ENCODE peak calls at places on chromosomes 5 and 9, in ten cellular contexts. One of them, this sample, is unnamed. For H3K9me3 and H3K4me1, the result is how much of the 10 kb centered on the place peaks cover.

GRCh38 chr5:127216906-127217675 is 73.5 kb upstream of the MEGF10 start:
- DNase-seq in effector memory CD4-positive, alpha-beta T cell: no peak
- DNase-seq in mesenchymal stem cell: no peak
- DNase-seq in left ventricle myocardium inferior: no peak
- DNase-seq in mammary epithelial cell: no peak
- DNase-seq in kidney: no peak
- DNase-seq in neural progenitor cell: peak
- DNase-seq in adrenal gland: no peak
- DNase-seq in RWPE2: no peak
- DNase-seq in lower lobe of right lung: no peak
- DNase-seq in this sample: no peak

GRCh38 chr5:43676083-43676840 is 73.3 kb downstream of the NNT start:
- DNase-seq in effector memory CD4-positive, alpha-beta T cell: no peak
- DNase-seq in mesenchymal stem cell: no peak
- DNase-seq in left ventricle myocardium inferior: no peak
- DNase-seq in mammary epithelial cell: peak
- DNase-seq in kidney: no peak
- DNase-seq in neural progenitor cell: no peak
- DNase-seq in adrenal gland: no peak
- DNase-seq in RWPE2: no peak
- DNase-seq in lower lobe of right lung: no peak
- DNase-seq in this sample: no peak

GRCh38 chr9:18632624-18633407 is 158.9 kb downstream of the ADAMTSL1 start:
- DNase-seq in effector memory CD4-positive, alpha-beta T cell: no peak
- DNase-seq in mesenchymal stem cell: peak
- DNase-seq in left ventricle myocardium inferior: no peak
- DNase-seq in mammary epithelial cell: peak
- DNase-seq in kidney: no peak
- DNase-seq in neural progenitor cell: no peak
- DNase-seq in adrenal gland: peak
- DNase-seq in RWPE2: no peak
- DNase-seq in lower lobe of right lung: no peak
- DNase-seq in this sample: no peak

GRCh38 chr9:129665008-129665771 is at the start of gene PRRX2:
- DNase-seq in effector memory CD4-positive, alpha-beta T cell: no peak
- DNase-seq in mesenchymal stem cell: peak
- DNase-seq in left ventricle myocardium inferior: peak
- DNase-seq in mammary epithelial cell: no peak
- DNase-seq in kidney: no peak
- DNase-seq in neural progenitor cell: peak
- DNase-seq in adrenal gland: no peak
- DNase-seq in RWPE2: no peak
- DNase-seq in lower lobe of right lung: no peak
- DNase-seq in this sample: no peak

GRCh38 chr9:2602704-2603116 is 18.9 kb upstream of the VLDLR start:
- DNase-seq in effector memory CD4-positive, alpha-beta T cell: no peak
- DNase-seq in mesenchymal stem cell: no peak
- DNase-seq in left ventricle myocardium inferior: no peak
- DNase-seq in mammary epithelial cell: no peak
- DNase-seq in kidney: no peak
- DNase-seq in neural progenitor cell: no peak
- DNase-seq in adrenal gland: peak
- DNase-seq in RWPE2: no peak
- DNase-seq in lower lobe of right lung: no peak
- DNase-seq in this sample: no peak

GRCh38 chr9:12723409-12724028 is 30.3 kb downstream of the TYRP1 start:
- DNase-seq in effector memory CD4-positive, alpha-beta T cell: no peak
- DNase-seq in mesenchymal stem cell: peak
- DNase-seq in left ventricle myocardium inferior: no peak
- DNase-seq in mammary epithelial cell: peak
- DNase-seq in kidney: no peak
- DNase-seq in neural progenitor cell: no peak
- DNase-seq in adrenal gland: no peak
- DNase-seq in RWPE2: no peak
- DNase-seq in lower lobe of right lung: no peak
- DNase-seq in this sample: no peak

GRCh38 chr9:89999176-89999533 is 394.3 kb downstream of the GADD45G start:
- DNase-seq in effector memory CD4-positive, alpha-beta T cell: no peak
- DNase-seq in mesenchymal stem cell: no peak
- DNase-seq in left ventricle myocardium inferior: no peak
- DNase-seq in mammary epithelial cell: peak
- DNase-seq in kidney: peak
- DNase-seq in neural progenitor cell: no peak
- DNase-seq in adrenal gland: peak
- DNase-seq in RWPE2: no peak
- DNase-seq in lower lobe of right lung: peak
- DNase-seq in this sample: no peak

GRCh38 chr5:31889131-31889561 is 250.2 kb downstream of the PDZD2 start:
- DNase-seq in effector memory CD4-positive, alpha-beta T cell: no peak
- DNase-seq in mesenchymal stem cell: no peak
- DNase-seq in left ventricle myocardium inferior: no peak
- DNase-seq in mammary epithelial cell: no peak
- DNase-seq in kidney: no peak
- DNase-seq in neural progenitor cell: peak
- DNase-seq in adrenal gland: no peak
- DNase-seq in RWPE2: no peak
- DNase-seq in lower lobe of right lung: no peak
- DNase-seq in this sample: peak

GRCh38 chr5:16456103-16456832 is 9.3 kb downstream of the ZNF622 start:
- DNase-seq in effector memory CD4-positive, alpha-beta T cell: no peak
- DNase-seq in mesenchymal stem cell: peak
- DNase-seq in left ventricle myocardium inferior: no peak
- DNase-seq in mammary epithelial cell: peak
- DNase-seq in kidney: no peak
- DNase-seq in neural progenitor cell: peak
- DNase-seq in adrenal gland: peak
- DNase-seq in RWPE2: no peak
- DNase-seq in lower lobe of right lung: peak
- DNase-seq in this sample: peak

GRCh38 chr5:124706729-124707361 is 39.6 kb downstream of the ZNF608 start:
- DNase-seq in effector memory CD4-positive, alpha-beta T cell: no peak
- DNase-seq in mesenchymal stem cell: peak
- DNase-seq in left ventricle myocardium inferior: peak
- DNase-seq in mammary epithelial cell: no peak
- DNase-seq in kidney: no peak
- DNase-seq in neural progenitor cell: no peak
- DNase-seq in adrenal gland: no peak
- DNase-seq in RWPE2: no peak
- DNase-seq in lower lobe of right lung: peak
- DNase-seq in this sample: peak

GRCh38 chr9:138071731-138072130 is 194.1 kb downstream of the CACNA1B start:
- DNase-seq in effector memory CD4-positive, alpha-beta T cell: no peak
- DNase-seq in mesenchymal stem cell: no peak
- DNase-seq in left ventricle myocardium inferior: no peak
- DNase-seq in mammary epithelial cell: no peak
- DNase-seq in kidney: peak
- DNase-seq in neural progenitor cell: no peak
- DNase-seq in adrenal gland: no peak
- DNase-seq in RWPE2: no peak
- DNase-seq in lower lobe of right lung: no peak
- DNase-seq in this sample: no peak

GRCh38 chr5:179267071-179267670 is 78.1 kb downstream of the ADAMTS2 start:
- DNase-seq in effector memory CD4-positive, alpha-beta T cell: no peak
- DNase-seq in mesenchymal stem cell: no peak
- DNase-seq in left ventricle myocardium inferior: peak
- DNase-seq in mammary epithelial cell: no peak
- DNase-seq in kidney: no peak
- DNase-seq in neural progenitor cell: peak
- DNase-seq in adrenal gland: no peak
- DNase-seq in RWPE2: peak
- DNase-seq in lower lobe of right lung: peak
- DNase-seq in this sample: no peak

GRCh38 chr9:126028746-126029145 is 281.6 kb downstream of the PBX3 start:
- DNase-seq in effector memory CD4-positive, alpha-beta T cell: no peak
- DNase-seq in mesenchymal stem cell: no peak
- DNase-seq in left ventricle myocardium inferior: no peak
- DNase-seq in mammary epithelial cell: no peak
- DNase-seq in kidney: peak
- DNase-seq in neural progenitor cell: no peak
- DNase-seq in adrenal gland: no peak
- DNase-seq in RWPE2: no peak
- DNase-seq in lower lobe of right lung: no peak
- DNase-seq in this sample: no peak

GRCh38 chr9:109535365-109535764 is 37.3 kb upstream of the PTPN3 start:
- DNase-seq in effector memory CD4-positive, alpha-beta T cell: no peak
- DNase-seq in mesenchymal stem cell: no peak
- DNase-seq in left ventricle myocardium inferior: no peak
- DNase-seq in mammary epithelial cell: no peak
- DNase-seq in kidney: no peak
- DNase-seq in neural progenitor cell: no peak
- DNase-seq in adrenal gland: no peak
- DNase-seq in RWPE2: no peak
- DNase-seq in lower lobe of right lung: no peak
- DNase-seq in this sample: no peak

GRCh38 chr5:140833993-140834392 is at the start of gene PCDHA7:
- DNase-seq in effector memory CD4-positive, alpha-beta T cell: no peak
- DNase-seq in mesenchymal stem cell: no peak
- DNase-seq in left ventricle myocardium inferior: no peak
- DNase-seq in mammary epithelial cell: peak
- DNase-seq in kidney: no peak
- DNase-seq in neural progenitor cell: no peak
- DNase-seq in adrenal gland: no peak
- DNase-seq in RWPE2: no peak
- DNase-seq in lower lobe of right lung: no peak
- DNase-seq in this sample: no peak

GRCh38 chr5:140840978-140841962 is at the start of gene PCDHA8:
- DNase-seq in effector memory CD4-positive, alpha-beta T cell: no peak
- DNase-seq in mesenchymal stem cell: peak
- DNase-seq in left ventricle myocardium inferior: no peak
- DNase-seq in mammary epithelial cell: no peak
- DNase-seq in kidney: no peak
- DNase-seq in neural progenitor cell: peak
- DNase-seq in adrenal gland: no peak
- DNase-seq in RWPE2: no peak
- DNase-seq in lower lobe of right lung: no peak
- DNase-seq in this sample: peak

DNA sequence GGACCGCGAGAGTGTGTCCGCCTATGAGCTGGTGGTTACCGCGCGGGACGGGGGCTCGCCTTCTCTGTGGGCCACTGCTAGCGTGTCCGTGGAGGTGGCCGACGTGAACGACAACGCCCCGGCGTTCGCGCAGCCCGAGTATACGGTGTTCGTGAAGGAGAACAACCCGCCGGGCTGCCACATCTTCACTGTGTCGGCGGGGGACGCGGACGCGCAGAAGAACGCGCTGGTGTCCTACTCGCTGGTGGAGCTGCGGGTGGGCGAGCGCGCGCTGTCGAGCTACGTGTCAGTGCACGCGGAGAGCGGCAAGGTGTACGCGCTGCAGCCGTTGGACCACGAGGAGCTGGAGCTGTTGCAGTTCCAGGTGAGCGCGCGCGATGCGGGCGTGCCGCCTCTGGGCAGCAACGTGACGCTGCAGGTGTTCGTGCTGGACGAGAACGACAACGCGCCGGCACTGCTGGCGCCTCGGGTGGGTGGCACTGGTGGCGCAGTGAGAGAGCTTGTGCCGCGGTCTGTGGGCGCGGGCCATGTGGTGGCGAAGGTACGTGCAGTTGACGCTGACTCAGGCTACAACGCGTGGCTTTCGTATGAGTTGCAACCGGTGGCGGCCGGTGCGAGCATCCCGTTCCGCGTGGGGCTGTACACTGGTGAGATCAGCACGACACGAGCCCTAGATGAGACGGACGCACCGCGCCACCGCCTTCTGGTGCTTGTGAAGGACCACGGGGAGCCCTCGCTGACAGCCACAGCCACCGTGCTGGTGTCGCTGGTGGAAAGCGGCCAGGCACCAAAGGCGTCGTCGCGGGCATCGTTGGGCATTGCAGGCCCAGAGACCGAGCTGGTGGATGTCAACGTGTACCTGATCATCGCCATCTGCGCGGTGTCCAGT is 1.8 kb downstream of the PCDHA7 start:
- DNase-seq in effector memory CD4-positive, alpha-beta T cell: no peak
- DNase-seq in mesenchymal stem cell: no peak
- DNase-seq in left ventricle myocardium inferior: no peak
- DNase-seq in mammary epithelial cell: no peak
- DNase-seq in kidney: peak
- DNase-seq in neural progenitor cell: no peak
- DNase-seq in adrenal gland: no peak
- DNase-seq in RWPE2: no peak
- DNase-seq in lower lobe of right lung: no peak
- DNase-seq in this sample: no peak
- H3K9me3 ChIP-seq in effector memory CD4-positive, alpha-beta T cell: under half
- H3K9me3 ChIP-seq in mesenchymal stem cell: under half
- H3K9me3 ChIP-seq in left ventricle myocardium inferior: under half
- H3K9me3 ChIP-seq in mammary epithelial cell: under half
- H3K9me3 ChIP-seq in kidney: under half
- H3K9me3 ChIP-seq in neural progenitor cell: under half
- H3K9me3 ChIP-seq in adrenal gland: under half
- H3K9me3 ChIP-seq in RWPE2: under half
- H3K9me3 ChIP-seq in lower lobe of right lung: under half
- H3K9me3 ChIP-seq in this sample: under half

GRCh38 chr5:143229896-143230675 is 173.4 kb downstream of the NR3C1 start:
- DNase-seq in effector memory CD4-positive, alpha-beta T cell: no peak
- DNase-seq in mesenchymal stem cell: no peak
- DNase-seq in left ventricle myocardium inferior: no peak
- DNase-seq in mammary epithelial cell: no peak
- DNase-seq in kidney: peak
- DNase-seq in neural progenitor cell: peak
- DNase-seq in adrenal gland: no peak
- DNase-seq in RWPE2: no peak
- DNase-seq in lower lobe of right lung: no peak
- DNase-seq in this sample: no peak
- H3K4me3 ChIP-seq in effector memory CD4-positive, alpha-beta T cell: peak
- H3K4me3 ChIP-seq in mesenchymal stem cell: peak
- H3K4me3 ChIP-seq in left ventricle myocardium inferior: no peak
- H3K4me3 ChIP-seq in mammary epithelial cell: no peak
- H3K4me3 ChIP-seq in kidney: peak
- H3K4me3 ChIP-seq in neural progenitor cell: no peak
- H3K4me3 ChIP-seq in adrenal gland: no peak
- H3K4me3 ChIP-seq in RWPE2: no peak
- H3K4me3 ChIP-seq in lower lobe of right lung: no peak
- H3K4me3 ChIP-seq in this sample: no peak

DNA sequence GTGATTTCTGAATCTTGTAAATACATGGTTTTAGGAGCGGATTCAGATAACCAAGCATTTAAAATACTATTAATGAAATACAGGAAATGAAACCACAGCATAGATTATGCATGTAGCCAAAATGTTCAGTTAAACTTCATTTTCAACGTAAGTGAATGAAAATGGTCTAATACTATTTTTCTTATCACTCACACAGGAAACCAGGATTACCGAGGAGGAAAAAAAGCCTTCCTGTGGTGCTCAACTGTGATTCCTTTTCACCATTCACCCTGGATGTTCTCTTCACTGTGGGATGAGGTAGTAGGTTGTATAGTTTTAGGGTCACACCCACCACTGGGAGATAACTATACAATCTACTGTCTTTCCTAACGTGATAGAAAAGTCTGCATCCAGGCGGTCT is 83.4 kb upstream of the ZNF169 start:
- DNase-seq in effector memory CD4-positive, alpha-beta T cell: no peak
- DNase-seq in mesenchymal stem cell: no peak
- DNase-seq in left ventricle myocardium inferior: no peak
- DNase-seq in mammary epithelial cell: no peak
- DNase-seq in kidney: no peak
- DNase-seq in neural progenitor cell: no peak
- DNase-seq in adrenal gland: no peak
- DNase-seq in RWPE2: no peak
- DNase-seq in lower lobe of right lung: no peak
- DNase-seq in this sample: no peak
- H3K4me1 ChIP-seq in effector memory CD4-positive, alpha-beta T cell: under half
- H3K4me1 ChIP-seq in mesenchymal stem cell: under half
- H3K4me1 ChIP-seq in left ventricle myocardium inferior: half or more
- H3K4me1 ChIP-seq in mammary epithelial cell: under half
- H3K4me1 ChIP-seq in kidney: under half
- H3K4me1 ChIP-seq in neural progenitor cell: under half
- H3K4me1 ChIP-seq in adrenal gland: half or more
- H3K4me1 ChIP-seq in RWPE2: under half
- H3K4me1 ChIP-seq in lower lobe of right lung: half or more
- H3K4me1 ChIP-seq in this sample: under half

GRCh38 chr5:24832021-24832420 is 187.2 kb upstream of the CDH10 start:
- DNase-seq in effector memory CD4-positive, alpha-beta T cell: no peak
- DNase-seq in mesenchymal stem cell: no peak
- DNase-seq in left ventricle myocardium inferior: no peak
- DNase-seq in mammary epithelial cell: peak
- DNase-seq in kidney: no peak
- DNase-seq in neural progenitor cell: no peak
- DNase-seq in adrenal gland: no peak
- DNase-seq in RWPE2: no peak
- DNase-seq in lower lobe of right lung: no peak
- DNase-seq in this sample: no peak
- H3K9me3 ChIP-seq in effector memory CD4-positive, alpha-beta T cell: under half
- H3K9me3 ChIP-seq in mesenchymal stem cell: under half
- H3K9me3 ChIP-seq in left ventricle myocardium inferior: under half
- H3K9me3 ChIP-seq in mammary epithelial cell: under half
- H3K9me3 ChIP-seq in kidney: under half
- H3K9me3 ChIP-seq in neural progenitor cell: under half
- H3K9me3 ChIP-seq in adrenal gland: under half
- H3K9me3 ChIP-seq in RWPE2: under half
- H3K9me3 ChIP-seq in lower lobe of right lung: under half
- H3K9me3 ChIP-seq in this sample: under half